ENCODE peak calls at places on chromosome 2, in eight cellular contexts. D, K, G, R, A, C, M and W are unnamed samples.

GRCh38 chr2:228048838-228049490 is 132.5 kb downstream of the SPHKAP start:
- DNase-seq in D (no peak), K (no peak), G (peak; percentile 11), R (peak; percentile 20), A (no peak), C (peak; percentile 95), M (no peak), W (peak; percentile 51)

GRCh38 chr2:233385489-233386044 is 31.3 kb downstream of the DGKD start:
- DNase-seq in D (no peak), K (peak; percentile 32), G (no peak), R (no peak), A (no peak), C (no peak), M (no peak), W (no peak)

GRCh38 chr2:40737180-40737579 is 285.3 kb upstream of the SLC8A1 start:
- DNase-seq in D (no peak), K (no peak), G (no peak), R (no peak), A (no peak), C (peak; percentile 40), M (no peak), W (no peak)

GRCh38 chr2:172674034-172674967 is 61.3 kb upstream of the RAPGEF4 start:
- DNase-seq in D (peak; percentile 50), K (no peak), G (no peak), R (peak; percentile 29), A (no peak), C (no peak), M (peak; percentile 53), W (no peak)

GRCh38 chr2:138432971-138433370 is 68.6 kb upstream of the SPOPL start:
- DNase-seq in D (no peak), K (no peak), G (peak; percentile 45), R (no peak), A (no peak), C (no peak), M (no peak), W (peak; percentile 50)

GRCh38 chr2:208360259-208361076 is 46.1 kb upstream of the PTH2R start:
- DNase-seq in D (no peak), K (no peak), G (no peak), R (no peak), A (no peak), C (no peak), M (no peak), W (no peak)

GRCh38 chr2:231985823-231986261 is 24.3 kb downstream of the DIS3L2 start:
- DNase-seq in D (no peak), K (no peak), G (no peak), R (no peak), A (no peak), C (no peak), M (no peak), W (peak; percentile 21)

GRCh38 chr2:19614066-19614465 is 255.6 kb upstream of the OSR1 start:
- DNase-seq in D (no peak), K (no peak), G (peak; percentile 16), R (no peak), A (no peak), C (peak; percentile 16), M (no peak), W (peak; percentile 77)

GRCh38 chr2:150261691-150262090 is 225.8 kb downstream of the RND3 start:
- DNase-seq in D (no peak), K (no peak), G (no peak), R (no peak), A (no peak), C (no peak), M (no peak), W (no peak)

GRCh38 chr2:178836807-178837206 is 29.6 kb upstream of the TTN start:
- DNase-seq in D (no peak), K (no peak), G (no peak), R (no peak), A (no peak), C (no peak), M (no peak), W (no peak)

GRCh38 chr2:86648696-86649095 is 25.0 kb upstream of the RNF103 start:
- DNase-seq in D (no peak), K (no peak), G (peak; percentile 8), R (no peak), A (no peak), C (no peak), M (no peak), W (peak; percentile 63)

GRCh38 chr2:106572541-106573148 is 85.5 kb downstream of the CD8B2 start:
- DNase-seq in D (no peak), K (no peak), G (no peak), R (peak; percentile 34), A (no peak), C (peak; percentile 32), M (no peak), W (no peak)

GRCh38 chr2:1645761-1646476 is 98.4 kb downstream of the PXDN start:
- DNase-seq in D (no peak), K (no peak), G (no peak), R (no peak), A (no peak), C (no peak), M (no peak), W (no peak)

GRCh38 chr2:120605231-120605935 is 130.3 kb upstream of the GLI2 start:
- DNase-seq in D (peak; percentile 7), K (no peak), G (peak; percentile 31), R (no peak), A (no peak), C (no peak), M (peak; percentile 64), W (no peak)

GRCh38 chr2:24886114-24886501 is 33.9 kb downstream of the ADCY3 start:
- DNase-seq in D (no peak), K (no peak), G (no peak), R (no peak), A (no peak), C (no peak), M (no peak), W (no peak)

GRCh38 chr2:24883946-24884345 is 36.1 kb downstream of the ADCY3 start:
- DNase-seq in D (no peak), K (peak; percentile 73), G (peak; percentile 66), R (no peak), A (no peak), C (no peak), M (no peak), W (no peak)

GRCh38 chr2:24886640-24887324 is 33.3 kb downstream of the ADCY3 start:
- DNase-seq in D (no peak), K (no peak), G (peak; percentile 51), R (no peak), A (no peak), C (no peak), M (no peak), W (no peak)

GRCh38 chr2:24887325-24887874 is 32.6 kb downstream of the ADCY3 start:
- DNase-seq in D (no peak), K (no peak), G (no peak), R (no peak), A (no peak), C (no peak), M (no peak), W (no peak)

GRCh38 chr2:24885221-24886113 is 34.6 kb downstream of the ADCY3 start:
- DNase-seq in D (no peak), K (no peak), G (peak; percentile 50), R (no peak), A (no peak), C (no peak), M (no peak), W (no peak)
- H3K4me1 ChIP-seq in D (peaks cover 20% of the 10 kb centered on the region), K (peaks cover 19% of the 10 kb centered on the region), G (peaks cover 26% of the 10 kb centered on the region), R (no peaks in the 10 kb centered on the region), A (no peaks in the 10 kb centered on the region), C (no peaks in the 10 kb centered on the region), M (peaks cover 5% of the 10 kb centered on the region), W (no peaks in the 10 kb centered on the region)

DNA sequence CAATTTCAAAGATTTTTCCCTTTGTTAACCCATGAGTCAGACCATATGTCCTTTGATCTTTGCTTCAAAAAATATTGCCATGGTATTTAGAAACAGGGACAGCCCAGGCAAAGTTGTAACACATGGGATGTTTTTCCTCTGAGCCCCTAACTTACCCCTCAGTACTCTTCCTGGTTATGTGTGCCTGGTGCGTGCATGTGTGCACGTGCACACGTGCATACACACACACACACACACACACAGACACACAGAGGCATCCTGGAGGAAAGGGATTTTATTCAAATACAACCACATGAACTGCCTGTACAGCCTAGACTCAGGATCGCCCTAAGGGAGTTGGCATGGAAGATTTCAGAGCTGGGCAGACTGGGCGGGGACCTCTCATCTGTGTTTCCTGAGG is 5.1 kb downstream of the AFF3 start:
- DNase-seq in D (no peak), K (no peak), G (no peak), R (no peak), A (no peak), C (no peak), M (no peak), W (no peak)
- H3K4me1 ChIP-seq in D (no peaks in the 10 kb centered on the region), K (no peaks in the 10 kb centered on the region), G (no peaks in the 10 kb centered on the region), R (no peaks in the 10 kb centered on the region), A (no peaks in the 10 kb centered on the region), C (no peaks in the 10 kb centered on the region), M (no peaks in the 10 kb centered on the region), W (no peaks in the 10 kb centered on the region)

DNA sequence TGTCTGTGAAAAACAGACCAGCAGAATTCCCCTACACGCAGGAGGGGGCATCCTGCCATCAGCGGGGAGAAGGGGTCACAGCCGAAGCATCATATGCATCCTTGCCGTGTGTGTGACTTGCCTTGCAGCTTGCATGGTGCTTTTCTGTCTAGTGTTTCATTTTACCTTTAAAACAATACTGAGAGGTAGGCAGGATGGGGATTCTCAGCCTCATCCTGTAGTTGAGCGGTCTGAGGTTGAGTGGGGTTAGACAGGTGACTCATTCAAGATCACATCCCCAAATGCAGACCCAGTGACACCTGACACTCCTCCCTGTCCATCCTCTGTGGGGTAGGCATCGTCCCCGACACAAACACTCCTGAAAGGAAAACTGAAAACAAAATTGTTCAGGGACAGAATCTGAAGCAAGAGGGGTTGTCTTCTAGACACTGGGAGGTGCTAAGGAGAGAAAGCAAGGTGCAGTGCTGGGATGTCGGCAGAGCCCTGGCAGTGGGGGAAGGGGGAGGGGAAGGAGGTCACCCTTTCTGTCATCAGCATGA is 7.9 kb downstream of the ARL4C start:
- DNase-seq in D (no peak), K (no peak), G (no peak), R (no peak), A (peak; percentile 83), C (no peak), M (no peak), W (no peak)
- H3K4me1 ChIP-seq in D (peaks cover 5% of the 10 kb centered on the region), K (no peaks in the 10 kb centered on the region), G (peaks cover 5% of the 10 kb centered on the region), R (no peaks in the 10 kb centered on the region), A (no peaks in the 10 kb centered on the region), C (peaks cover 14% of the 10 kb centered on the region), M (peaks cover 12% of the 10 kb centered on the region), W (peaks cover 10% of the 10 kb centered on the region)

GRCh38 chr2:201073071-201073470 is 1.3 kb downstream of the NDUFB3 start:
- DNase-seq in D (no peak), K (no peak), G (no peak), R (no peak), A (no peak), C (peak; percentile 74), M (no peak), W (no peak)

GRCh38 chr2:201074996-201075395 is 3.2 kb downstream of the NDUFB3 start:
- DNase-seq in D (no peak), K (no peak), G (no peak), R (peak; percentile 11), A (no peak), C (no peak), M (no peak), W (no peak)

GRCh38 chr2:201071305-201072200 is at the start of the genes HYCC2 and NDUFB3:
- DNase-seq in D (peak; percentile 89), K (peak; percentile 92), G (peak; percentile 93), R (peak; percentile 94), A (peak; percentile 96), C (peak; percentile 95), M (peak; percentile 91), W (peak; percentile 93)

GRCh38 chr2:201070966-201071304 is 536 bp downstream of the HYCC2 start:
- DNase-seq in D (no peak), K (no peak), G (no peak), R (peak; percentile 25), A (no peak), C (peak; percentile 55), M (no peak), W (no peak)

GRCh38 chr2:201072201-201072530 is 365 bp downstream of the NDUFB3 start:
- DNase-seq in D (no peak), K (no peak), G (no peak), R (no peak), A (no peak), C (no peak), M (no peak), W (no peak)
- H3K4me1 ChIP-seq in D (peaks cover 85% of the 10 kb centered on the region), K (peaks cover 3% of the 10 kb centered on the region), G (no peaks in the 10 kb centered on the region), R (peaks cover 6% of the 10 kb centered on the region), A (peaks cover 30% of the 10 kb centered on the region), C (peaks cover 24% of the 10 kb centered on the region), M (peaks cover 49% of the 10 kb centered on the region), W (peaks cover 19% of the 10 kb centered on the region)